ENCODE peak calls at places on chromosome 1, in nine cellular contexts. One of them, this sample, is unnamed.

GRCh38 chr1:236113324-236114032 is 28.9 kb upstream of the GPR137B start:
- DNase-seq in GM23338: no peak
- DNase-seq in suprapubic skin: no peak
- DNase-seq in left ventricle myocardium inferior: peak; percentile 30
- DNase-seq in transverse colon: no peak
- DNase-seq in esophagus muscularis mucosa: no peak
- DNase-seq in BE2C: no peak
- DNase-seq in Peyer's patch: no peak
- DNase-seq in tibial nerve: no peak
- DNase-seq in this sample: no peak

GRCh38 chr1:207798847-207799246 is 47.0 kb downstream of the CD46 start:
- DNase-seq in esophagus muscularis mucosa: peak; percentile 81
- DNase-seq in tibial nerve: no peak
- DNase-seq in transverse colon: no peak
- DNase-seq in suprapubic skin: no peak
- DNase-seq in left ventricle myocardium inferior: no peak
- DNase-seq in Peyer's patch: peak; percentile 22
- DNase-seq in BE2C: no peak
- DNase-seq in GM23338: no peak
- DNase-seq in this sample: no peak

GRCh38 chr1:71049951-71050598 is 2.5 kb upstream of the PTGER3 start:
- DNase-seq in tibial nerve: no peak
- DNase-seq in esophagus muscularis mucosa: no peak
- DNase-seq in left ventricle myocardium inferior: no peak
- DNase-seq in GM23338: peak; percentile 86
- DNase-seq in Peyer's patch: no peak
- DNase-seq in transverse colon: no peak
- DNase-seq in suprapubic skin: no peak
- DNase-seq in BE2C: peak; percentile 26
- DNase-seq in this sample: peak; percentile 78

GRCh38 chr1:42420911-42421585 is 34.8 kb downstream of the ZMYND12 start:
- DNase-seq in esophagus muscularis mucosa: no peak
- DNase-seq in BE2C: peak; percentile 78
- DNase-seq in Peyer's patch: no peak
- DNase-seq in GM23338: no peak
- DNase-seq in suprapubic skin: no peak
- DNase-seq in left ventricle myocardium inferior: peak; percentile 41
- DNase-seq in tibial nerve: no peak
- DNase-seq in transverse colon: peak; percentile 58
- DNase-seq in this sample: peak; percentile 82

GRCh38 chr1:220217383-220217988 is 54.8 kb downstream of the RAB3GAP2 start:
- DNase-seq in BE2C: no peak
- DNase-seq in GM23338: peak; percentile 66
- DNase-seq in tibial nerve: no peak
- DNase-seq in suprapubic skin: no peak
- DNase-seq in esophagus muscularis mucosa: no peak
- DNase-seq in transverse colon: no peak
- DNase-seq in Peyer's patch: no peak
- DNase-seq in left ventricle myocardium inferior: no peak
- DNase-seq in this sample: peak; percentile 18

GRCh38 chr1:114154963-114155322 is 1.3 kb upstream of the SYT6 start:
- DNase-seq in transverse colon: no peak
- DNase-seq in BE2C: peak; percentile 19
- DNase-seq in tibial nerve: no peak
- DNase-seq in Peyer's patch: no peak
- DNase-seq in left ventricle myocardium inferior: no peak
- DNase-seq in esophagus muscularis mucosa: no peak
- DNase-seq in suprapubic skin: no peak
- DNase-seq in GM23338: peak; percentile 78
- DNase-seq in this sample: peak; percentile 17

GRCh38 chr1:106584663-106585062 is 471.8 kb upstream of the PRMT6 start:
- DNase-seq in transverse colon: no peak
- DNase-seq in tibial nerve: no peak
- DNase-seq in Peyer's patch: no peak
- DNase-seq in esophagus muscularis mucosa: no peak
- DNase-seq in left ventricle myocardium inferior: no peak
- DNase-seq in BE2C: no peak
- DNase-seq in GM23338: no peak
- DNase-seq in suprapubic skin: no peak
- DNase-seq in this sample: no peak

GRCh38 chr1:5934058-5934884 is 58.0 kb downstream of the NPHP4 start:
- DNase-seq in suprapubic skin: no peak
- DNase-seq in tibial nerve: no peak
- DNase-seq in Peyer's patch: no peak
- DNase-seq in left ventricle myocardium inferior: no peak
- DNase-seq in transverse colon: no peak
- DNase-seq in esophagus muscularis mucosa: no peak
- DNase-seq in GM23338: no peak
- DNase-seq in BE2C: no peak
- DNase-seq in this sample: no peak

GRCh38 chr1:53398091-53398490 is 61.1 kb upstream of the DMRTB1 start:
- DNase-seq in tibial nerve: no peak
- DNase-seq in left ventricle myocardium inferior: no peak
- DNase-seq in suprapubic skin: peak; percentile 17
- DNase-seq in transverse colon: no peak
- DNase-seq in GM23338: no peak
- DNase-seq in BE2C: no peak
- DNase-seq in Peyer's patch: no peak
- DNase-seq in esophagus muscularis mucosa: no peak
- DNase-seq in this sample: no peak

DNA sequence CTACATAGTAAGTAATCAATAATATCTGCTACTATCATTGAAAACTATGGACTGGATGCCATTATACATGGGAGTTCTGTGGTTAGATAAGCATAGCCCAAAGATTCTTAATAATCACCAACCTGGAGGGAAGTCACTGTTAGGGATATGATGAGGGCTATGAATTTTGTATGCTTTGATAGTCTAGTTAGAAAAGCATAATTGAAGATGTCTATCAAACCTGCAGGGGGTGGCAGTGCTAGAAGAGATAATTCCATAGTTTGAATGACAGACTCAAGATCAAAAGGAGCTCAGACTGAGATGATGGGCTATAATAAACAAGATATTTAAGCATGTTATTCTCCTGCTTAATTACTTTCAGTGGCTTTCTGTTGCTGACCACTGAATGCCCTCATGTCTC is 15.4 kb upstream of the COA6 start:
- DNase-seq in tibial nerve: no peak
- DNase-seq in Peyer's patch: no peak
- DNase-seq in left ventricle myocardium inferior: no peak
- DNase-seq in transverse colon: no peak
- DNase-seq in GM23338: no peak
- DNase-seq in suprapubic skin: no peak
- DNase-seq in BE2C: no peak
- DNase-seq in esophagus muscularis mucosa: no peak
- DNase-seq in this sample: no peak
- TF ChIP-seq CTCF in tibial nerve: no peak
- TF ChIP-seq CTCF in Peyer's patch: no peak
- TF ChIP-seq CTCF in left ventricle myocardium inferior: no peak
- TF ChIP-seq CTCF in transverse colon: no peak
- TF ChIP-seq CTCF in GM23338: no peak
- TF ChIP-seq CTCF in suprapubic skin: no peak
- TF ChIP-seq CTCF in BE2C: no peak
- TF ChIP-seq CTCF in esophagus muscularis mucosa: no peak
- TF ChIP-seq CTCF in this sample: no peak

DNA sequence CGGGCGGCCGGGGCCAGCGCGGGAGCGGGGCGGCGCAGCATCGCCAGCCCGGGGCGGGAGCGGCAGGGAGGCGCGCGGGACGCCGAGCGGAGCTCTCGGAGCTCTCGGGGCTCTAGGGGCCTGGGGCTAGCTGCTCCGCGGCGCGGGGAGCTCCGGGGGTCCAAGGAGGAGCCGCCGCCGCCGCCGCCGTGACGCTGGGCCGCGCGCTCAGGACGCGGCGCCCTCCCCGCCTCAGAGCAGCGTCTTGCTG is 147 bp downstream of the CLSTN1 start:
- DNase-seq in suprapubic skin: no peak
- DNase-seq in Peyer's patch: no peak
- DNase-seq in BE2C: no peak
- DNase-seq in tibial nerve: no peak
- DNase-seq in esophagus muscularis mucosa: no peak
- DNase-seq in left ventricle myocardium inferior: no peak
- DNase-seq in transverse colon: no peak
- DNase-seq in GM23338: no peak
- DNase-seq in this sample: no peak
- H3K4me1 ChIP-seq in suprapubic skin: peaks cover 69% of the 10 kb centered on the region
- H3K4me1 ChIP-seq in Peyer's patch: peaks cover 18% of the 10 kb centered on the region
- H3K4me1 ChIP-seq in BE2C: no peaks in the 10 kb centered on the region
- H3K4me1 ChIP-seq in tibial nerve: peaks cover 26% of the 10 kb centered on the region
- H3K4me1 ChIP-seq in esophagus muscularis mucosa: peaks cover 53% of the 10 kb centered on the region
- H3K4me1 ChIP-seq in left ventricle myocardium inferior: peaks cover 42% of the 10 kb centered on the region
- H3K4me1 ChIP-seq in transverse colon: peaks cover 15% of the 10 kb centered on the region
- H3K4me1 ChIP-seq in GM23338: peaks cover 26% of the 10 kb centered on the region
- H3K4me1 ChIP-seq in this sample: peaks cover 20% of the 10 kb centered on the region

GRCh38 chr1:109468903-109469302 is 2.6 kb downstream of the SYPL2 start:
- DNase-seq in Peyer's patch: no peak
- DNase-seq in esophagus muscularis mucosa: no peak
- DNase-seq in BE2C: no peak
- DNase-seq in transverse colon: no peak
- DNase-seq in tibial nerve: no peak
- DNase-seq in GM23338: no peak
- DNase-seq in suprapubic skin: no peak
- DNase-seq in left ventricle myocardium inferior: no peak
- DNase-seq in this sample: no peak

GRCh38 chr1:109466100-109466439 is 276 bp upstream of the SYPL2 start:
- DNase-seq in esophagus muscularis mucosa: no peak
- DNase-seq in Peyer's patch: no peak
- DNase-seq in BE2C: no peak
- DNase-seq in tibial nerve: no peak
- DNase-seq in transverse colon: no peak
- DNase-seq in left ventricle myocardium inferior: no peak
- DNase-seq in suprapubic skin: no peak
- DNase-seq in GM23338: no peak
- DNase-seq in this sample: no peak

GRCh38 chr1:109467301-109467777 is 993 bp downstream of the SYPL2 start:
- DNase-seq in tibial nerve: no peak
- DNase-seq in GM23338: peak; percentile 44
- DNase-seq in transverse colon: no peak
- DNase-seq in BE2C: no peak
- DNase-seq in Peyer's patch: no peak
- DNase-seq in suprapubic skin: no peak
- DNase-seq in esophagus muscularis mucosa: no peak
- DNase-seq in left ventricle myocardium inferior: no peak
- DNase-seq in this sample: no peak

GRCh38 chr1:109470245-109470644 is 3.9 kb downstream of the SYPL2 start:
- DNase-seq in BE2C: no peak
- DNase-seq in tibial nerve: no peak
- DNase-seq in transverse colon: no peak
- DNase-seq in left ventricle myocardium inferior: no peak
- DNase-seq in esophagus muscularis mucosa: no peak
- DNase-seq in suprapubic skin: no peak
- DNase-seq in GM23338: no peak
- DNase-seq in Peyer's patch: no peak
- DNase-seq in this sample: no peak

DNA sequence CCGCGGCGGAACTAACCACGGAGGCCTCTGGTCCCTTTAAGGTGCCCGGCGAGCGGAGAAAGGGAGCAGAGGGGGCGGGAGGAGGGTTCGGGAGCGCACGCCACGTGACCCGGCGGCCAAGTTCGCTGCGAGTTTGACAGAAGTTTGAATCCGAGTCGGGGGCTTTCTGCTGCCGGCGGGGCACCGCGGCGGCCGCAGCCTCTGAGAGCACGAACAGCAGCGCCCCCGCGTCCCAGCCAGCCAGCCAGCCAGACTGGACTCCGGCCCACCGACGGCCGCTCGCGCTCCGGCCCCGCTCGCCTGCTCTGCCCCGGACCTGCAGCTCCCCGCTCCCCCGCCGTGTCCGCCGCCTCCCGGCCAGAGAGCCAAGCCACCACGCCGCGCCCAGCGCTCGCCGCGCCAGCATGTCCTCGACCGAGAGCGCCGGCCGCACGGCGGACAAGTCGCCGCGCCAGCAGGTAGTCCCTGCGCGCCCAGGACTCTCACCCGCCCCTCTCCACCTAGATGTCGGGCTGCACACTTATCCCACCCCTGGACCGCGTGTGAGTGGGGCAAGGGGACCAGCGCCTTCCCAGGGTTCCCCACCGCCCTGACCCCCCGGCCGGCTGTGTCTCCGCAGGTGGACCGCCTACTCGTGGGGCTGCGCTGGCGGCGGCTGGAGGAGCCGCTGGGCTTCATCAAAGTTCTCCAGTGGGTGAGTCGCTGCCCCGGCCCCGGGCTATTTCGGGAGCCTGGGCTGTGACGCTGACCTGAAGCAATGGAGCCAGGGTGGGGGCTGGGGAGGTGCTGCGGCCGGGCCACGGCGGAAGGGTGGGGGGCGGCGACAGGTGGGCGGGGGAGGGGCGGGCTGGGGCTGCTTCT is at the start of gene SYPL2:
- DNase-seq in left ventricle myocardium inferior: peak; percentile 64
- DNase-seq in suprapubic skin: no peak
- DNase-seq in GM23338: peak; percentile 85
- DNase-seq in transverse colon: peak; percentile 51
- DNase-seq in esophagus muscularis mucosa: no peak
- DNase-seq in tibial nerve: no peak
- DNase-seq in BE2C: peak; percentile 33
- DNase-seq in Peyer's patch: no peak
- DNase-seq in this sample: peak; percentile 21
- TF ChIP-seq CTCF in left ventricle myocardium inferior: peak; percentile 15
- TF ChIP-seq CTCF in suprapubic skin: no peak
- TF ChIP-seq CTCF in GM23338: no peak
- TF ChIP-seq CTCF in transverse colon: no peak
- TF ChIP-seq CTCF in esophagus muscularis mucosa: no peak
- TF ChIP-seq CTCF in tibial nerve: no peak
- TF ChIP-seq CTCF in BE2C: no peak
- TF ChIP-seq CTCF in Peyer's patch: no peak
- TF ChIP-seq CTCF in this sample: no peak

GRCh38 chr1:45686081-45687013 is at the start of gene GPBP1L1:
- DNase-seq in tibial nerve: peak; percentile 92
- DNase-seq in suprapubic skin: peak; percentile 99
- DNase-seq in transverse colon: peak; percentile 99
- DNase-seq in left ventricle myocardium inferior: peak; percentile 98
- DNase-seq in BE2C: peak; percentile 93
- DNase-seq in esophagus muscularis mucosa: peak; percentile 99
- DNase-seq in GM23338: peak; percentile 97
- DNase-seq in Peyer's patch: peak; percentile 99
- DNase-seq in this sample: peak; percentile 99

GRCh38 chr1:45685308-45686080 is 839 bp downstream of the GPBP1L1 start:
- DNase-seq in GM23338: peak; percentile 22
- DNase-seq in transverse colon: no peak
- DNase-seq in esophagus muscularis mucosa: no peak
- DNase-seq in BE2C: no peak
- DNase-seq in suprapubic skin: no peak
- DNase-seq in Peyer's patch: no peak
- DNase-seq in left ventricle myocardium inferior: no peak
- DNase-seq in tibial nerve: no peak
- DNase-seq in this sample: no peak

GRCh38 chr1:45679123-45679522 is 7.2 kb downstream of the GPBP1L1 start:
- DNase-seq in tibial nerve: no peak
- DNase-seq in transverse colon: no peak
- DNase-seq in Peyer's patch: no peak
- DNase-seq in BE2C: no peak
- DNase-seq in left ventricle myocardium inferior: no peak
- DNase-seq in suprapubic skin: no peak
- DNase-seq in GM23338: peak; percentile 36
- DNase-seq in esophagus muscularis mucosa: no peak
- DNase-seq in this sample: peak; percentile 55

GRCh38 chr1:45684402-45684801 is 1.9 kb downstream of the GPBP1L1 start:
- DNase-seq in BE2C: no peak
- DNase-seq in transverse colon: no peak
- DNase-seq in Peyer's patch: no peak
- DNase-seq in esophagus muscularis mucosa: no peak
- DNase-seq in tibial nerve: no peak
- DNase-seq in left ventricle myocardium inferior: no peak
- DNase-seq in GM23338: no peak
- DNase-seq in suprapubic skin: no peak
- DNase-seq in this sample: no peak

GRCh38 chr1:45682942-45683341 is 3.4 kb downstream of the GPBP1L1 start:
- DNase-seq in tibial nerve: no peak
- DNase-seq in suprapubic skin: no peak
- DNase-seq in GM23338: no peak
- DNase-seq in esophagus muscularis mucosa: no peak
- DNase-seq in Peyer's patch: no peak
- DNase-seq in BE2C: no peak
- DNase-seq in left ventricle myocardium inferior: no peak
- DNase-seq in transverse colon: no peak
- DNase-seq in this sample: no peak
- H3K4me1 ChIP-seq in tibial nerve: peaks cover 40% of the 10 kb centered on the region
- H3K4me1 ChIP-seq in suprapubic skin: peaks cover 72% of the 10 kb centered on the region
- H3K4me1 ChIP-seq in GM23338: peaks cover 48% of the 10 kb centered on the region
- H3K4me1 ChIP-seq in esophagus muscularis mucosa: peaks cover 78% of the 10 kb centered on the region
- H3K4me1 ChIP-seq in Peyer's patch: peaks cover 20% of the 10 kb centered on the region
- H3K4me1 ChIP-seq in BE2C: no peaks in the 10 kb centered on the region
- H3K4me1 ChIP-seq in left ventricle myocardium inferior: peaks cover 93% of the 10 kb centered on the region
- H3K4me1 ChIP-seq in transverse colon: peaks cover 26% of the 10 kb centered on the region
- H3K4me1 ChIP-seq in this sample: peaks cover 47% of the 10 kb centered on the region

This sample was measured in cardiac muscle cell.